ENCODE peak calls at places on chromosome 12, in five cellular contexts. P, J, I, C and L are unnamed samples.

GRCh38 chr12:64459388-64460024 is 7.6 kb downstream of the TBK1 start:
- DNase-seq in P (no peak), J (no peak), I (no peak), C (no peak), L (no peak)

GRCh38 chr12:14884458-14884878 is 1.2 kb downstream of the MGP start:
- DNase-seq in P (no peak), J (peak), I (peak), C (no peak), L (peak)

GRCh38 chr12:10847701-10848100 is 1.6 kb downstream of the PRR4 start:
- DNase-seq in P (no peak), J (no peak), I (no peak), C (no peak), L (no peak)

GRCh38 chr12:22459872-22460490 is 84.4 kb downstream of the C2CD5 start:
- DNase-seq in P (peak), J (peak), I (peak), C (peak), L (peak)

GRCh38 chr12:70393787-70394519 is 27.9 kb downstream of the KCNMB4 start:
- DNase-seq in P (no peak), J (no peak), I (peak), C (no peak), L (peak)

GRCh38 chr12:18165422-18165871 is 75.5 kb upstream of the RERGL start:
- DNase-seq in P (no peak), J (peak), I (peak), C (no peak), L (peak)

GRCh38 chr12:22687677-22688076 is 62.7 kb downstream of the ETNK1 start:
- DNase-seq in P (no peak), J (peak), I (peak), C (no peak), L (peak)

GRCh38 chr12:4272014-4272975 is 1.3 kb upstream of the CCND2 start:
- DNase-seq in P (no peak), J (peak), I (peak), C (no peak), L (no peak)

GRCh38 chr12:32332446-32332845 is 66.9 kb upstream of the FGD4 start:
- DNase-seq in P (no peak), J (no peak), I (no peak), C (no peak), L (no peak)

GRCh38 chr12:64780531-64781373 is 21.5 kb upstream of the GNS start:
- DNase-seq in P (peak), J (no peak), I (no peak), C (no peak), L (no peak)

GRCh38 chr12:29273178-29273843 is 107.7 kb downstream of the ERGIC2 start:
- DNase-seq in P (no peak), J (no peak), I (no peak), C (no peak), L (no peak)

GRCh38 chr12:89733579-89734201 is 25.1 kb upstream of the ATP2B1 start:
- DNase-seq in P (no peak), J (no peak), I (peak), C (no peak), L (peak)

GRCh38 chr12:4156317-4156716 is 117.2 kb upstream of the CCND2 start:
- DNase-seq in P (no peak), J (no peak), I (no peak), C (no peak), L (no peak)

GRCh38 chr12:52258335-52258901 is 16.0 kb upstream of the KRT86 start:
- DNase-seq in P (no peak), J (no peak), I (no peak), C (no peak), L (no peak)

GRCh38 chr12:94545937-94546771 is 86.5 kb upstream of the CEP83 start:
- DNase-seq in P (peak), J (peak), I (peak), C (peak), L (peak)

GRCh38 chr12:6736754-6737153 is 12.9 kb downstream of the COPS7A start:
- DNase-seq in P (no peak), J (no peak), I (no peak), C (no peak), L (no peak)

GRCh38 chr12:38110026-38110699 is 206.4 kb upstream of the ALG10B start:
- DNase-seq in P (no peak), J (no peak), I (no peak), C (no peak), L (no peak)

GRCh38 chr12:132007041-132007440 is 57.3 kb downstream of the EP400 start:
- DNase-seq in P (no peak), J (no peak), I (no peak), C (no peak), L (no peak)

GRCh38 chr12:29782285-29782820 is 1.4 kb downstream of the TMTC1 start:
- DNase-seq in P (no peak), J (no peak), I (peak), C (no peak), L (no peak)

GRCh38 chr12:4355843-4356327 is 23.6 kb downstream of the FGF23 start:
- DNase-seq in P (no peak), J (peak), I (peak), C (peak), L (peak)

GRCh38 chr12:65955418-65955817 is 131.1 kb downstream of the HMGA2 start:
- DNase-seq in P (no peak), J (no peak), I (no peak), C (no peak), L (no peak)

GRCh38 chr12:976644-977043 is 14.4 kb upstream of the ERC1 start:
- DNase-seq in P (no peak), J (no peak), I (no peak), C (no peak), L (no peak)

GRCh38 chr12:5557906-5558305 is 126.0 kb downstream of the NTF3 start:
- DNase-seq in P (no peak), J (no peak), I (no peak), C (no peak), L (no peak)

GRCh38 chr12:43762596-43762995 is 3.8 kb downstream of the IRAK4 start:
- DNase-seq in P (no peak), J (no peak), I (no peak), C (no peak), L (no peak)

GRCh38 chr12:48512855-48513254 is 12.6 kb upstream of the OR8S1 start:
- DNase-seq in P (no peak), J (peak), I (no peak), C (no peak), L (no peak)

GRCh38 chr12:113152835-113153814 is 3.6 kb downstream of the CFAP73 start:
- DNase-seq in P (peak), J (no peak), I (peak), C (peak), L (peak)

GRCh38 chr12:92574046-92574783 is 128.6 kb upstream of the PLEKHG7 start:
- DNase-seq in P (no peak), J (no peak), I (peak), C (peak), L (no peak)

GRCh38 chr12:46830731-46831334 is 5.0 kb upstream of the SLC38A4 start:
- DNase-seq in P (no peak), J (no peak), I (no peak), C (no peak), L (no peak)

GRCh38 chr12:52206309-52207040 is 14.7 kb upstream of the KRT80 start:
- DNase-seq in P (no peak), J (no peak), I (no peak), C (no peak), L (no peak)

GRCh38 chr12:50186667-50187066 is 19.5 kb upstream of the CERS5 start:
- DNase-seq in P (no peak), J (no peak), I (peak), C (no peak), L (peak)

GRCh38 chr12:121579190-121579791 is 1.5 kb downstream of the KDM2B start:
- DNase-seq in P (no peak), J (no peak), I (no peak), C (no peak), L (no peak)

GRCh38 chr12:25313591-25313990 is 62.9 kb upstream of the KRAS start:
- DNase-seq in P (no peak), J (no peak), I (peak), C (no peak), L (no peak)

GRCh38 chr12:80709811-80710726 is 2.6 kb downstream of the MYF6 start:
- DNase-seq in P (no peak), J (no peak), I (no peak), C (peak), L (no peak)

GRCh38 chr12:6765634-6766581 is at the start of gene PTMS:
- DNase-seq in P (peak), J (no peak), I (peak), C (peak), L (peak)

GRCh38 chr12:9349888-9350885 is 142.0 kb upstream of the PZP start:
- DNase-seq in P (no peak), J (no peak), I (no peak), C (peak), L (peak)
- TF ChIP-seq CTCF in P (no peak), J (no peak), I (no peak), C (no peak), L (no peak)

GRCh38 chr12:108373111-108373510 is 34.0 kb upstream of the CMKLR1 start:
- DNase-seq in P (no peak), J (no peak), I (no peak), C (no peak), L (no peak)
- TF ChIP-seq CTCF in P (no peak), J (peak), I (no peak), C (peak), L (peak)

GRCh38 chr12:42027537-42027936 is 117.1 kb downstream of the GXYLT1 start:
- DNase-seq in P (no peak), J (no peak), I (no peak), C (no peak), L (no peak)

GRCh38 chr12:42020226-42020625 is 124.4 kb downstream of the GXYLT1 start:
- DNase-seq in P (no peak), J (no peak), I (no peak), C (no peak), L (no peak)

GRCh38 chr12:42023733-42024494 is 120.8 kb downstream of the GXYLT1 start:
- DNase-seq in P (peak), J (peak), I (peak), C (peak), L (peak)

GRCh38 chr12:42024495-42024830 is 120.2 kb downstream of the GXYLT1 start:
- DNase-seq in P (no peak), J (no peak), I (no peak), C (no peak), L (no peak)
- TF ChIP-seq CTCF in P (no peak), J (no peak), I (no peak), C (no peak), L (peak)

GRCh38 chr12:95681210-95681765 is 109.3 kb downstream of the NTN4 start:
- DNase-seq in P (no peak), J (no peak), I (no peak), C (no peak), L (no peak)

GRCh38 chr12:95674088-95674595 is 116.4 kb downstream of the NTN4 start:
- DNase-seq in P (no peak), J (no peak), I (no peak), C (no peak), L (no peak)

GRCh38 chr12:95674631-95675030 is 115.9 kb downstream of the NTN4 start:
- DNase-seq in P (no peak), J (no peak), I (no peak), C (peak), L (no peak)

GRCh38 chr12:95683418-95683817 is 107.1 kb downstream of the NTN4 start:
- DNase-seq in P (no peak), J (no peak), I (no peak), C (no peak), L (no peak)

GRCh38 chr12:95678684-95679083 is 111.9 kb downstream of the NTN4 start:
- DNase-seq in P (no peak), J (no peak), I (no peak), C (no peak), L (no peak)
- TF ChIP-seq CTCF in P (no peak), J (no peak), I (no peak), C (no peak), L (no peak)

GRCh38 chr12:26610774-26611173 is 222.2 kb downstream of the ITPR2 start:
- DNase-seq in P (no peak), J (no peak), I (no peak), C (no peak), L (no peak)

GRCh38 chr12:26608706-26609105 is 224.3 kb downstream of the ITPR2 start:
- DNase-seq in P (no peak), J (no peak), I (no peak), C (no peak), L (no peak)

GRCh38 chr12:26614217-26614616 is 218.8 kb downstream of the ITPR2 start:
- DNase-seq in P (no peak), J (no peak), I (peak), C (no peak), L (no peak)

GRCh38 chr12:26611598-26611997 is 221.4 kb downstream of the ITPR2 start:
- DNase-seq in P (no peak), J (no peak), I (no peak), C (no peak), L (no peak)

DNA sequence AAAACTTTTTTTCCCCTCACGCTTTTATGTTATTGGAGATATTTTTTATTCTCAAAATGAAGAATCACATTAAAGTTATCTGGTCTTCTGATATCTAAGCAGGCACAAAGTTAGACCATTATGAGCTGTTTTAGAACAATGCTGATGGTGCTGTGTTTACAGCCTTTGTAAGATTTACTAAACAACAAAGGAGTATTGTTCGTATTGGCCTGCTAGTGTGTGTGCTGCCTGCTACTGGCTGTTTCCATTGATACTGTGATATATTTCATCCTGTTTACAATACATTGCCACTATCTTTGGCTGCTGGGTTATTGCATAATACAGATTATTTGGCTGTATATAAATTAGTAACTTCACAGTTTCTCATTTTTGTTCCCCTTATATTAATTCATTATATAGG is 220.8 kb downstream of the ITPR2 start:
- DNase-seq in P (no peak), J (no peak), I (no peak), C (no peak), L (no peak)
- TF ChIP-seq CTCF in P (no peak), J (no peak), I (no peak), C (no peak), L (no peak)

DNA sequence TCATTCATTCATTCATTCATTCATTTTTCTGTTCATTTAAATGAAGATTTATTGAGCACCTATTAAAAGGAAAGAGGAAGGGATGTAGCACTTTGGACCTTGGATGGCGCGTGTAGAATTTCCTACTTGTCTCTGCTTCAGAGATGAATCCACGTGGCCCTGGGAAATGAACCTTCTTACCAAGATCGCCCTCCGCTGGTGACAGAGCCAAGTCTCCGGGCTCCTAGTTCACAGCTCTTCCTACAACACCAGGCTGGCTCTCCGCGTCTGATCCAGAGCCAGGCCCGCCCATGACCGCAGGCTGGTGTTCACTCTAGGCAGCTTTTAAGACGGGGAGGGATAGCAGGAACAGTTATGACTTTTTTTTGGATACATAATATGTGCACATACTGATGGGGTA is 70.9 kb upstream of the PIWIL1 start:
- DNase-seq in P (no peak), J (no peak), I (no peak), C (no peak), L (no peak)
- TF ChIP-seq CTCF in P (no peak), J (no peak), I (no peak), C (no peak), L (no peak)

GRCh38 chr12:106348411-106348810 is 9.1 kb upstream of the POLR3B start:
- DNase-seq in P (no peak), J (no peak), I (no peak), C (no peak), L (no peak)

GRCh38 chr12:106342397-106343212 is 14.9 kb upstream of the POLR3B start:
- DNase-seq in P (peak), J (no peak), I (peak), C (peak), L (peak)

GRCh38 chr12:106343213-106343509 is 14.4 kb upstream of the POLR3B start:
- DNase-seq in P (no peak), J (no peak), I (no peak), C (no peak), L (no peak)

GRCh38 chr12:106341086-106341879 is 16.3 kb upstream of the POLR3B start:
- DNase-seq in P (no peak), J (no peak), I (peak), C (no peak), L (peak)

DNA sequence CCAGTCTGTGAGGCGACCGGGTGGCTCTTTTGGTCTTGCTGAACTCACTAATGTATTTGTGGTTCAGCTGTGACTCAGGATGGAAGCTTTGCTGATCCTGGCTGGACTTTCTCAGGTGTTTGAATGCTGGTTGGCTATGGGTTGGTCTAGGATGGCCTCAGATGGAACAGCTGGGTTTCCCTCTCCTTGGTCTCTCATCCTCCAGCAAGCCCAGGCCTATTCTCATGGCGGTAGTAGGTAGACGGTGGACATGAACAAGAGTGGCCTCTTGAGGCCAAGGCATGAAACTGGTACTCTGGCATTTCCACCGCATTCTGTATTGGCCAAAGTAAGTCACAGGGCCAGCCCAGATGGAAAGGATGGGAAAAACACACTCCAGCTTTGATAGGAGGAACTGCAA is 11.8 kb upstream of the POLR3B start:
- DNase-seq in P (peak), J (no peak), I (peak), C (peak), L (peak)
- TF ChIP-seq CTCF in P (peak), J (no peak), I (peak), C (peak), L (peak)

DNA sequence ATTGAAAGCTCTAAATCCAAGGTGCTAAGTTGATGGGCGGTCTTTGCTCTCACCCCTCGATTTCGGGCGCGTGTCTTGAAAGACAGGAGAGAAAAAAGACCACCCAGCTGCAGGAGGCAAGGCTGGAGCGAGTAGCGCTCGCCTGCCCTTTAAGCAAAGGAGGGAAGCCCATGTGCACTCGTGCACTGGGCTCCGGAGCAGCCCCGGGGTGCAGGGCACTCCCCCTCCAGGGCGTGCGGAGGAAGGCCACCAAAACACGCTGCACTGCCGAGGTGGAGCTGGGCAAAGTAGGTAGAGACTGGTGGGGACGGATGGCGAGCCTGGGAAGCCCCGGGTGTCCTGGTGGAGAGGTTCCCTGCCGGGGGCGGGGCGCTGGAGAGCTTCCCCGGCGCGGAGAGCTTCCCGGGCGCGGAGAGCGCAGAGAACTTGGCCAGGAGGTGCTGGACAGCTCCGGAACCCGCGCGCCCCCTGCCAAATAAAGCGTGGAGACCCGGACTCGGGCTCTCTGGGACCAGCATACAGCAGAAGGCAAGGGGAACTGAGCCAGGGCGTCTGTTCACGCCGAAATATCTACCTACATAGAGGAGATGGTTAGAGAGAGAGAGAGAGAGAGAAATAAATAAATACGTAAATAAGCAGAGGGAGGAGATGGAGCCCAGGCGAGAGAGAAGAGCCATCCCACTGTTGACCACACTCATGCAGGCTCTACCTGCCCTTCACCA is 600 bp upstream of the NELL2 start:
- DNase-seq in P (peak), J (no peak), I (no peak), C (no peak), L (no peak)
- TF ChIP-seq CTCF in P (no peak), J (no peak), I (no peak), C (no peak), L (no peak)

GRCh38 chr12:56565510-56566101 is 44.0 kb downstream of the RBMS2 start:
- DNase-seq in P (peak), J (no peak), I (peak), C (peak), L (peak)
- TF ChIP-seq CTCF in P (no peak), J (no peak), I (no peak), C (peak), L (no peak)

GRCh38 chr12:97875064-97875463 is 412.5 kb downstream of the RMST start:
- DNase-seq in P (no peak), J (no peak), I (no peak), C (no peak), L (no peak)
- TF ChIP-seq CTCF in P (no peak), J (no peak), I (no peak), C (no peak), L (no peak)